ENCODE peak calls at places on chromosomes 12 and 14, in four cellular contexts. One of them, this sample, is unnamed.

GRCh38 chr14:99769123-99769522 is 24.1 kb upstream of the EML1 start:
- DNase-seq in HCT116: no peak
- DNase-seq in HepG2: no peak
- DNase-seq in K562: no peak
- DNase-seq in this sample: no peak

GRCh38 chr12:56143225-56143624 is 9.2 kb upstream of the MYL6B start:
- DNase-seq in HCT116: no peak
- DNase-seq in HepG2: no peak
- DNase-seq in K562: no peak
- DNase-seq in this sample: no peak

GRCh38 chr14:38839743-38840375 is 263.2 kb downstream of the SEC23A start:
- DNase-seq in HCT116: no peak
- DNase-seq in HepG2: no peak
- DNase-seq in K562: no peak
- DNase-seq in this sample: no peak

GRCh38 chr12:27626239-27626638 is 70.0 kb upstream of the REP15 start:
- DNase-seq in HCT116: no peak
- DNase-seq in HepG2: no peak
- DNase-seq in K562: no peak
- DNase-seq in this sample: no peak

GRCh38 chr12:34298971-34299801 is 276.9 kb downstream of the ALG10 start:
- DNase-seq in HCT116: no peak
- DNase-seq in HepG2: no peak
- DNase-seq in K562: no peak
- DNase-seq in this sample: no peak

GRCh38 chr12:123010681-123011080 is 30.2 kb downstream of the ARL6IP4 start:
- DNase-seq in HCT116: no peak
- DNase-seq in HepG2: no peak
- DNase-seq in K562: no peak
- DNase-seq in this sample: no peak

GRCh38 chr14:80621701-80622100 is 319.8 kb downstream of the CEP128 start:
- DNase-seq in HCT116: peak; percentile 16
- DNase-seq in HepG2: peak; percentile 5
- DNase-seq in K562: no peak
- DNase-seq in this sample: no peak

GRCh38 chr12:87227157-87227556 is 802.0 kb downstream of the C12orf50 start:
- DNase-seq in HCT116: no peak
- DNase-seq in HepG2: no peak
- DNase-seq in K562: no peak
- DNase-seq in this sample: no peak

GRCh38 chr12:131828671-131829350 is 618 bp downstream of the MMP17 start:
- DNase-seq in HCT116: no peak
- DNase-seq in HepG2: no peak
- DNase-seq in K562: no peak
- DNase-seq in this sample: no peak

GRCh38 chr12:112183141-112183581 is 57.8 kb downstream of the TRAFD1 start:
- DNase-seq in HCT116: no peak
- DNase-seq in HepG2: no peak
- DNase-seq in K562: peak; percentile 50
- DNase-seq in this sample: no peak

GRCh38 chr14:96052541-96053105 is 13.5 kb downstream of the C14orf132 start:
- DNase-seq in HCT116: no peak
- DNase-seq in HepG2: no peak
- DNase-seq in K562: no peak
- DNase-seq in this sample: no peak

GRCh38 chr12:51847830-51848727 is at the start of gene FIGNL2:
- DNase-seq in HCT116: no peak
- DNase-seq in HepG2: no peak
- DNase-seq in K562: peak; percentile 47
- DNase-seq in this sample: no peak

GRCh38 chr12:79553863-79554574 is 136.7 kb downstream of the PAWR start:
- DNase-seq in HCT116: no peak
- DNase-seq in HepG2: no peak
- DNase-seq in K562: no peak
- DNase-seq in this sample: no peak

GRCh38 chr12:55935742-55936151 is 4.8 kb downstream of the DGKA start:
- DNase-seq in HCT116: no peak
- DNase-seq in HepG2: no peak
- DNase-seq in K562: no peak
- DNase-seq in this sample: no peak

GRCh38 chr14:69153848-69154208 is 909 bp upstream of the DCAF5 start:
- DNase-seq in HCT116: no peak
- DNase-seq in HepG2: peak; percentile 9
- DNase-seq in K562: no peak
- DNase-seq in this sample: no peak

GRCh38 chr12:120649442-120650248 is 9.2 kb downstream of the CABP1 start:
- DNase-seq in HCT116: no peak
- DNase-seq in HepG2: no peak
- DNase-seq in K562: no peak
- DNase-seq in this sample: no peak

GRCh38 chr14:67908061-67908767 is 88.6 kb downstream of the RAD51B start:
- DNase-seq in HCT116: no peak
- DNase-seq in HepG2: no peak
- DNase-seq in K562: no peak
- DNase-seq in this sample: no peak

GRCh38 chr12:127162902-127163301 is 1104.1 kb upstream of the TMEM132C start:
- DNase-seq in HCT116: no peak
- DNase-seq in HepG2: no peak
- DNase-seq in K562: peak; percentile 60
- DNase-seq in this sample: no peak

GRCh38 chr14:100066984-100067383 is 1.8 kb downstream of the EVL start:
- DNase-seq in HCT116: no peak
- DNase-seq in HepG2: no peak
- DNase-seq in K562: no peak
- DNase-seq in this sample: no peak

GRCh38 chr12:115597157-115597712 is 680.3 kb downstream of the MED13L start:
- DNase-seq in HCT116: peak; percentile 16
- DNase-seq in HepG2: peak; percentile 10
- DNase-seq in K562: peak; percentile 22
- DNase-seq in this sample: no peak

GRCh38 chr12:67019070-67019469 is 250.1 kb upstream of the CAND1 start:
- DNase-seq in HCT116: no peak
- DNase-seq in HepG2: no peak
- DNase-seq in K562: no peak
- DNase-seq in this sample: peak; percentile 59

GRCh38 chr12:120775862-120776552 is 50.4 kb downstream of the ACADS start:
- DNase-seq in HCT116: no peak
- DNase-seq in HepG2: peak; percentile 45
- DNase-seq in K562: no peak
- DNase-seq in this sample: no peak

GRCh38 chr12:13154027-13154538 is 42.4 kb upstream of the EMP1 start:
- DNase-seq in HCT116: no peak
- DNase-seq in HepG2: no peak
- DNase-seq in K562: no peak
- DNase-seq in this sample: no peak

GRCh38 chr14:102829106-102829505 is 51.9 kb downstream of the TRAF3 start:
- DNase-seq in HCT116: no peak
- DNase-seq in HepG2: no peak
- DNase-seq in K562: no peak
- DNase-seq in this sample: no peak

GRCh38 chr12:21913823-21914222 is 27.4 kb downstream of the ABCC9 start:
- DNase-seq in HCT116: no peak
- DNase-seq in HepG2: no peak
- DNase-seq in K562: no peak
- DNase-seq in this sample: no peak

GRCh38 chr14:39873793-39874192 is 441.6 kb upstream of the FBXO33 start:
- DNase-seq in HCT116: no peak
- DNase-seq in HepG2: no peak
- DNase-seq in K562: no peak
- DNase-seq in this sample: no peak

GRCh38 chr12:46964496-46965098 is 114.8 kb upstream of the PCED1B start:
- DNase-seq in HCT116: no peak
- DNase-seq in HepG2: no peak
- DNase-seq in K562: no peak
- DNase-seq in this sample: no peak

GRCh38 chr12:66641057-66641456 is 37.8 kb downstream of the GRIP1 start:
- DNase-seq in HCT116: no peak
- DNase-seq in HepG2: no peak
- DNase-seq in K562: no peak
- DNase-seq in this sample: no peak

GRCh38 chr12:64700532-64700931 is 58.7 kb downstream of the GNS start:
- DNase-seq in HCT116: no peak
- DNase-seq in HepG2: no peak
- DNase-seq in K562: no peak
- DNase-seq in this sample: no peak

GRCh38 chr14:91872011-91872476 is 4.7 kb upstream of the TC2N start:
- DNase-seq in HCT116: no peak
- DNase-seq in HepG2: peak; percentile 8
- DNase-seq in K562: no peak
- DNase-seq in this sample: peak; percentile 80

GRCh38 chr12:131279281-131279921 is 325.7 kb downstream of the ADGRD1 start:
- DNase-seq in HCT116: no peak
- DNase-seq in HepG2: no peak
- DNase-seq in K562: no peak
- DNase-seq in this sample: no peak

GRCh38 chr14:101018561-101019290 is 115.2 kb upstream of the RTL1 start:
- DNase-seq in HCT116: no peak
- DNase-seq in HepG2: no peak
- DNase-seq in K562: no peak
- DNase-seq in this sample: no peak

GRCh38 chr12:62194031-62194430 is 66.2 kb upstream of the USP15 start:
- DNase-seq in HCT116: no peak
- DNase-seq in HepG2: peak; percentile 51
- DNase-seq in K562: no peak
- DNase-seq in this sample: no peak

GRCh38 chr14:91295851-91296796 is 51.6 kb upstream of the GPR68 start:
- DNase-seq in HCT116: no peak
- DNase-seq in HepG2: no peak
- DNase-seq in K562: no peak
- DNase-seq in this sample: no peak

GRCh38 chr14:35342160-35343010 is 50.2 kb downstream of the PSMA6 start:
- DNase-seq in HCT116: no peak
- DNase-seq in HepG2: no peak
- DNase-seq in K562: no peak
- DNase-seq in this sample: peak; percentile 85

GRCh38 chr14:102584871-102585869 is 7.3 kb upstream of the RCOR1 start:
- DNase-seq in HCT116: no peak
- DNase-seq in HepG2: no peak
- DNase-seq in K562: peak; percentile 45
- DNase-seq in this sample: no peak

DNA sequence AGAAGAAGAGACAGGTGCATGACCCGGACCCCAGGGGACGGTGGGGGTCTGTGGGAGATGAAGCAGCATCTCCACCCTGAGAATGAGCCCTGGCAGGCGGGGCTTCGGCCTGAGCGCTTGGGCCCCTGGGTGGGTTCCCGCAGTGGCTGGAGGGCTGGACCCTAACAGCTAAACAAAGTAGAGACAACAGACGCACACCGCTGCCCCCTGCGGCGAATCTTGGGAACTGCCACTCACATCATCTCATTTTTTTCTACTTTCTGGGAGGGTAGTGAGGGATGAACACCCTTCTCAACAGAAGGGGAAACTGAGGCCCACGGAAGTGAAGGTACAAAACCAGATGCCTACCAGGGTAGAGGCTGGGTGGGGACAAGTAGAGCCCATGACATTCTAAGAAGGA is 104.7 kb downstream of the RFLNA start:
- DNase-seq in HCT116: no peak
- DNase-seq in HepG2: peak; percentile 18
- DNase-seq in K562: peak; percentile 69
- DNase-seq in this sample: peak; percentile 37
- TF ChIP-seq JUND in HCT116: no peak
- TF ChIP-seq JUND in HepG2: no peak
- TF ChIP-seq JUND in K562: no peak
- TF ChIP-seq JUND in this sample: no peak

DNA sequence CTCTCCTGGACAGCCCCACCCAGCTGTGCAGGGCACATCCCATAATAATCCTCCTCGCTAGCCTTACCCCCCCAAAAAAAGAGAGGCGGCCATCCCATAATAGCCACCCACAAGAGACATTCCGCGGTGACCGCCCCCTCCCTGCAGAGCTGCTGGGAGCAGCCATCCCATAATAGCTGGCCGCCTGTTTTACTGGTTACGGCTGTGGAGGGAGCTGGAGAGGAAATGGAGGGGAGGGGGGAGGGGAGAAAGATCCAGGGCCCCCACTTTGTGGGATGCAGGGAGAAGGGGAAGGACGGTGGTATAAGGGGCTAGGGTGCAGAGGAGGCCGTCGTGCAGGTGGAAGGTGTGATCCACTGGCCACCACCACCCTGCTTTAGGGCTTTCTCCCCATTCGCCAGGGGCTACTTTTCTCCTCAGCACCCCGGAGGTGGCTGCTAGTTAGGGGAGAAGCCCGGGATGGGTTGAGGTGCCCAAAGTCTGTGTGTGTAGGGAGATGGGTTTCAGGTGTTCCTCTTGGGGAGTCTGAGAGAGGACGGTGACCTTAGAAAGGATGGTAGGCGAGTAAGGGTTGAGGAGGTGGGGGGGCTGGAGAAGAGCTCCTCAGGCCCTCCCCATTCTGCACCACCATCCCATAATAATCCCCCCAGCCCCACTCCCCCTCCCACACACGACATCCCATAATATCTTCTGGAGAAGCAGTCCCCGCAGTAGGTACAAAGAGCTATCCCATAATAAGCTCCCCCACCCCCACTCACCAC is 6.0 kb upstream of the CHD4 start:
- DNase-seq in HCT116: peak; percentile 45
- DNase-seq in HepG2: peak; percentile 62
- DNase-seq in K562: peak; percentile 82
- DNase-seq in this sample: peak; percentile 93
- TF ChIP-seq JUND in HCT116: no peak
- TF ChIP-seq JUND in HepG2: no peak
- TF ChIP-seq JUND in K562: peak; percentile 35
- TF ChIP-seq JUND in this sample: no peak

DNA sequence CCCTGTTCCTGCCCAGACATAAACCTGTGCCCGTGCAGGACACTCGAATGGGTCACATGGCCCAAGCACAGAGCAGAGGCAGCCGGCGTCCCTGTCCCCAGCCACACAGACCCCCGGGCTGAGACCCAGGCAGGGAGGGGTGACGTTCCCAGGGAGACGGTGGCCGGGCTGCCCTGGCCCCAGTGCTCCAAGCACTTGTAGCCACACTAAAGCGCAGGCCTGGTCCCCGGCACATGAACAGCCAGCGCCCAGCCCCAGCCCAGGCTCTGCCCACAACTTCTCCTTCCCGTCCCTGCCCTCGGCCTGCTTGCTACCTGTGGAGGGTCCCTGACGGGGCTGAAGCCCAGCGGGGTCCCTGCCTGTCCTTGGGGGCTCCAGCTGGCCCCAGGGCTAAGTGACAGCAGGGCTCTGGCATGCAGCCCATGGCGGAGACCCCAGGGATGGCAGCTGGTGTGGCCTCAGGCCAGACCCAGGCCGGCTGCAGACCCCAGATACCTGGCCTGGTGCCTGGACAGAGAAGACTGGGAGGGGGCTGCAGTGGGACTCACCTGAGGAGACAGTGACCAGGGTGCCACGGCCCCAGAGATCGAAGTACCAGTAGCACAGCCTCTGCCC is 338.4 kb downstream of the TMEM121 start:
- DNase-seq in HCT116: no peak
- DNase-seq in HepG2: no peak
- DNase-seq in K562: no peak
- DNase-seq in this sample: no peak
- TF ChIP-seq JUND in HCT116: no peak
- TF ChIP-seq JUND in HepG2: no peak
- TF ChIP-seq JUND in K562: no peak
- TF ChIP-seq JUND in this sample: no peak

GRCh38 chr12:3342051-3342450 is 149.0 kb upstream of the PRMT8 start:
- DNase-seq in HCT116: no peak
- DNase-seq in HepG2: no peak
- DNase-seq in K562: peak; percentile 25
- DNase-seq in this sample: no peak
- TF ChIP-seq JUND in HCT116: no peak
- TF ChIP-seq JUND in HepG2: no peak
- TF ChIP-seq JUND in K562: no peak
- TF ChIP-seq JUND in this sample: no peak